ENCODE peak calls at places on chromosomes 16 and 17, in nine cellular contexts. T is GM13976; W is EL; S is cardiac septum; P is NCI-H1105 treated with DMSO at 0.1 percent for 48 hours; B is anterior cingulate cortex; D is T follicular helper cell; K is stimulated activated CD4-positive, alpha-beta T cell treated with anti-CD3 and anti-CD28 coated beads, Interleukin-2, amount 100 ng/mL, for 48 hours; U is fibroblast of pulmonary artery. X is an unnamed sample.

GRCh38 chr17:58601976-58602375 is 87.5 kb upstream of the MTMR4 start:
- DNase-seq in T (no peak), W (no peak), S (no peak), P (no peak), B (no peak), D (no peak), K (no peak), U (no peak), X (no peak)

GRCh38 chr17:38605852-38606645 is at the start of gene SRCIN1:
- DNase-seq in T (peak), W (peak), S (no peak), P (peak), B (peak), D (no peak), K (peak), U (no peak), X (peak)

GRCh38 chr16:72149676-72150464 is 22.1 kb downstream of the PMFBP1 start:
- DNase-seq in T (no peak), W (no peak), S (no peak), P (no peak), B (no peak), D (no peak), K (no peak), U (no peak), X (no peak)

GRCh38 chr16:89167425-89167941 is 4.1 kb upstream of the CDH15 start:
- DNase-seq in T (peak), W (peak), S (peak), P (peak), B (peak), D (peak), K (peak), U (peak), X (peak)

GRCh38 chr17:72955391-72956140 is 136.9 kb downstream of the SLC39A11 start:
- DNase-seq in T (no peak), W (no peak), S (no peak), P (no peak), B (no peak), D (no peak), K (no peak), U (no peak), X (no peak)

GRCh38 chr16:56807011-56807675 is 57.9 kb upstream of the SLC12A3 start:
- DNase-seq in T (no peak), W (peak), S (no peak), P (no peak), B (no peak), D (no peak), K (no peak), U (peak), X (no peak)

GRCh38 chr17:75205793-75206163 is 299 bp downstream of the NUP85 start:
- DNase-seq in T (no peak), W (no peak), S (no peak), P (no peak), B (no peak), D (no peak), K (no peak), U (no peak), X (no peak)

GRCh38 chr16:57863434-57864160 is 61.3 kb upstream of the KIFC3 start:
- DNase-seq in T (no peak), W (peak), S (no peak), P (peak), B (peak), D (no peak), K (no peak), U (peak), X (peak)

GRCh38 chr17:55770220-55770870 is 19.5 kb downstream of the PCTP start:
- DNase-seq in T (peak), W (peak), S (no peak), P (peak), B (no peak), D (no peak), K (no peak), U (peak), X (peak)

GRCh38 chr16:89690392-89690901 is 4.0 kb downstream of the CDK10 start:
- DNase-seq in T (no peak), W (no peak), S (peak), P (no peak), B (no peak), D (no peak), K (no peak), U (no peak), X (no peak)

GRCh38 chr17:77571562-77571981 is 386.9 kb upstream of the TNRC6C start:
- DNase-seq in T (no peak), W (no peak), S (peak), P (no peak), B (peak), D (no peak), K (no peak), U (peak), X (peak)

GRCh38 chr16:75379911-75380847 is 53.1 kb downstream of the CFDP1 start:
- DNase-seq in T (peak), W (no peak), S (no peak), P (no peak), B (no peak), D (peak), K (no peak), U (no peak), X (no peak)

X was measured in NCI-H69.